ENCODE peak calls at places on chromosome 4, in six cellular contexts. One of them, this sample, is unnamed.

GRCh38 chr4:22237155-22237751 is 278.6 kb downstream of the ADGRA3 start:
- DNase-seq in upper lobe of left lung: peak; percentile 9
- DNase-seq in transverse colon: peak; percentile 84
- DNase-seq in prostate gland: peak; percentile 16
- DNase-seq in breast epithelium: no peak
- DNase-seq in K562: peak; percentile 24
- DNase-seq in this sample: no peak

GRCh38 chr4:40843696-40844095 is 93.9 kb downstream of the NSUN7 start:
- DNase-seq in upper lobe of left lung: no peak
- DNase-seq in transverse colon: no peak
- DNase-seq in prostate gland: no peak
- DNase-seq in breast epithelium: no peak
- DNase-seq in K562: no peak
- DNase-seq in this sample: no peak

GRCh38 chr4:41748788-41749445 is 392 bp upstream of the PHOX2B start:
- DNase-seq in upper lobe of left lung: no peak
- DNase-seq in transverse colon: no peak
- DNase-seq in prostate gland: no peak
- DNase-seq in breast epithelium: no peak
- DNase-seq in K562: no peak
- DNase-seq in this sample: no peak

GRCh38 chr4:8393593-8394038 is 46.9 kb downstream of the ACOX3 start:
- DNase-seq in upper lobe of left lung: no peak
- DNase-seq in transverse colon: peak; percentile 53
- DNase-seq in prostate gland: peak; percentile 37
- DNase-seq in breast epithelium: peak; percentile 43
- DNase-seq in K562: no peak
- DNase-seq in this sample: no peak

GRCh38 chr4:92387459-92388069 is 83.8 kb downstream of the GRID2 start:
- DNase-seq in upper lobe of left lung: no peak
- DNase-seq in transverse colon: no peak
- DNase-seq in prostate gland: no peak
- DNase-seq in breast epithelium: no peak
- DNase-seq in K562: no peak
- DNase-seq in this sample: no peak

GRCh38 chr4:8560265-8561047 is 19.7 kb upstream of the GPR78 start:
- DNase-seq in upper lobe of left lung: peak; percentile 32
- DNase-seq in transverse colon: no peak
- DNase-seq in prostate gland: no peak
- DNase-seq in breast epithelium: no peak
- DNase-seq in K562: no peak
- DNase-seq in this sample: no peak

GRCh38 chr4:150056569-150056968 is 21.7 kb upstream of the DCLK2 start:
- DNase-seq in upper lobe of left lung: no peak
- DNase-seq in transverse colon: no peak
- DNase-seq in prostate gland: no peak
- DNase-seq in breast epithelium: no peak
- DNase-seq in K562: no peak
- DNase-seq in this sample: no peak

GRCh38 chr4:154687840-154688239 is 56.0 kb upstream of the LRAT start:
- DNase-seq in upper lobe of left lung: no peak
- DNase-seq in transverse colon: no peak
- DNase-seq in prostate gland: no peak
- DNase-seq in breast epithelium: no peak
- DNase-seq in K562: no peak
- DNase-seq in this sample: no peak

GRCh38 chr4:148154769-148155168 is 287.4 kb downstream of the NR3C2 start:
- DNase-seq in upper lobe of left lung: no peak
- DNase-seq in transverse colon: no peak
- DNase-seq in prostate gland: no peak
- DNase-seq in breast epithelium: no peak
- DNase-seq in K562: no peak
- DNase-seq in this sample: no peak

GRCh38 chr4:88827442-88827841 is 129.8 kb upstream of the NAP1L5 start:
- DNase-seq in upper lobe of left lung: no peak
- DNase-seq in transverse colon: no peak
- DNase-seq in prostate gland: no peak
- DNase-seq in breast epithelium: no peak
- DNase-seq in K562: no peak
- DNase-seq in this sample: no peak

GRCh38 chr4:162852642-162853041 is 314.0 kb downstream of the NAF1 start:
- DNase-seq in upper lobe of left lung: no peak
- DNase-seq in transverse colon: no peak
- DNase-seq in prostate gland: no peak
- DNase-seq in breast epithelium: no peak
- DNase-seq in K562: no peak
- DNase-seq in this sample: no peak

GRCh38 chr4:1554876-1555265 is 129.2 kb downstream of the FAM53A start:
- DNase-seq in upper lobe of left lung: peak; percentile 39
- DNase-seq in transverse colon: no peak
- DNase-seq in prostate gland: peak; percentile 82
- DNase-seq in breast epithelium: peak; percentile 75
- DNase-seq in K562: no peak
- DNase-seq in this sample: no peak

GRCh38 chr4:1556541-1557220 is 127.4 kb downstream of the FAM53A start:
- DNase-seq in upper lobe of left lung: peak; percentile 77
- DNase-seq in transverse colon: no peak
- DNase-seq in prostate gland: no peak
- DNase-seq in breast epithelium: no peak
- DNase-seq in K562: no peak
- DNase-seq in this sample: no peak

GRCh38 chr4:1552451-1552850 is 131.7 kb downstream of the FAM53A start:
- DNase-seq in upper lobe of left lung: peak; percentile 75
- DNase-seq in transverse colon: no peak
- DNase-seq in prostate gland: no peak
- DNase-seq in breast epithelium: no peak
- DNase-seq in K562: no peak
- DNase-seq in this sample: no peak

GRCh38 chr4:1553365-1553764 is 130.7 kb downstream of the FAM53A start:
- DNase-seq in upper lobe of left lung: peak; percentile 54
- DNase-seq in transverse colon: no peak
- DNase-seq in prostate gland: no peak
- DNase-seq in breast epithelium: no peak
- DNase-seq in K562: no peak
- DNase-seq in this sample: no peak

GRCh38 chr4:1554246-1554875 is 129.8 kb downstream of the FAM53A start:
- DNase-seq in upper lobe of left lung: peak; percentile 80
- DNase-seq in transverse colon: no peak
- DNase-seq in prostate gland: no peak
- DNase-seq in breast epithelium: no peak
- DNase-seq in K562: no peak
- DNase-seq in this sample: no peak
- TF ChIP-seq POLR2A in upper lobe of left lung: no peak
- TF ChIP-seq POLR2A in transverse colon: no peak
- TF ChIP-seq POLR2A in prostate gland: no peak
- TF ChIP-seq POLR2A in breast epithelium: no peak
- TF ChIP-seq POLR2A in K562: no peak
- TF ChIP-seq POLR2A in this sample: no peak

DNA sequence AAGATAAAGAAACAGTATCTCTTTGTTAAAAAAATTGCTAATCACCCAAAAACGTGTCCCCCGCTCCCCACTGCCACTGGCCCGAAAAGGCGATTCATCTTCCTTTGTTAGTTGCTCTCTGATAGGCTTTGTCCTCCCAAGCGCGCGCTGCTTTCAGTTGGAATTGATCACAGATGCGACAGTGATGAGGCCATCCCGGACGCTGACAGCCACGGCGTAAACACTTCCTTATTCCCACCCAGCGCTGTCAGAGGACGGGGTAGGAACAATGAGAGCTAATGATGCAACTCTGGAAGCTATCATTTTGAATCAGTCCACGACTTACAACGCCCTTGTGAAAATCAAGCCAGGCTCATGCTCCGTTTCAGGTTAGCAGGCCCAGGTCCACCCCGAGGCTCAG is 21.4 kb downstream of the SOD3 start:
- DNase-seq in upper lobe of left lung: no peak
- DNase-seq in transverse colon: no peak
- DNase-seq in prostate gland: no peak
- DNase-seq in breast epithelium: no peak
- DNase-seq in K562: no peak
- DNase-seq in this sample: peak; percentile 40
- TF ChIP-seq POLR2AphosphoS5 in upper lobe of left lung: no peak
- TF ChIP-seq POLR2AphosphoS5 in transverse colon: no peak
- TF ChIP-seq POLR2AphosphoS5 in prostate gland: no peak
- TF ChIP-seq POLR2AphosphoS5 in breast epithelium: no peak
- TF ChIP-seq POLR2AphosphoS5 in K562: no peak
- TF ChIP-seq POLR2AphosphoS5 in this sample: no peak

GRCh38 chr4:43457866-43458265 is 565.4 kb downstream of the GRXCR1 start:
- DNase-seq in upper lobe of left lung: no peak
- DNase-seq in transverse colon: no peak
- DNase-seq in prostate gland: no peak
- DNase-seq in breast epithelium: no peak
- DNase-seq in K562: no peak
- DNase-seq in this sample: no peak

GRCh38 chr4:43456383-43456782 is 563.9 kb downstream of the GRXCR1 start:
- DNase-seq in upper lobe of left lung: no peak
- DNase-seq in transverse colon: no peak
- DNase-seq in prostate gland: no peak
- DNase-seq in breast epithelium: no peak
- DNase-seq in K562: no peak
- DNase-seq in this sample: no peak

GRCh38 chr4:43453058-43453457 is 560.5 kb downstream of the GRXCR1 start:
- DNase-seq in upper lobe of left lung: no peak
- DNase-seq in transverse colon: no peak
- DNase-seq in prostate gland: no peak
- DNase-seq in breast epithelium: no peak
- DNase-seq in K562: no peak
- DNase-seq in this sample: no peak

DNA sequence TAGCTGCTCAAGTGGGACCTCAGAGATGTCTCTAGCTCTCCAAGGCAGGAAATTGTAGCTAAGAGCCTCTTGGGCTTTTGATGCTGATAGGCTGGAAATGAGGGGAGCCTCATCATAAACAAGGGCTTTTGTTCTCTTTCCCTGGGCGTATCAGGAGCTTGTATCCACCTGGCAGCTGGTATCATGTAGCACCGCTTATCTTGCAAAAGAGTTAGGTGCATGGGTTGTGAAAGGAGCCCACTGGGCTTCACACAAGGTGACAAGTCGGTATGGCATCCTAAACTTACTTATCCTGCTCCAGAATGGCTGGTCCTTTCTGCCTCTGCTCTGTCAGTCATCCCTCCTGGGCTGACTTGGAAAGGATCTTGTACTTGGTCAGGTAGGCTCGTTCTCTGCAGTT is 565.8 kb downstream of the GRXCR1 start:
- DNase-seq in upper lobe of left lung: no peak
- DNase-seq in transverse colon: no peak
- DNase-seq in prostate gland: no peak
- DNase-seq in breast epithelium: no peak
- DNase-seq in K562: no peak
- DNase-seq in this sample: no peak
- H3K27ac ChIP-seq in upper lobe of left lung: no peak overlapping the region
- H3K27ac ChIP-seq in transverse colon: no peak overlapping the region
- H3K27ac ChIP-seq in prostate gland: no peak overlapping the region
- H3K27ac ChIP-seq in breast epithelium: no peak overlapping the region
- H3K27ac ChIP-seq in K562: no peak overlapping the region
- H3K27ac ChIP-seq in this sample: no peak overlapping the region

DNA sequence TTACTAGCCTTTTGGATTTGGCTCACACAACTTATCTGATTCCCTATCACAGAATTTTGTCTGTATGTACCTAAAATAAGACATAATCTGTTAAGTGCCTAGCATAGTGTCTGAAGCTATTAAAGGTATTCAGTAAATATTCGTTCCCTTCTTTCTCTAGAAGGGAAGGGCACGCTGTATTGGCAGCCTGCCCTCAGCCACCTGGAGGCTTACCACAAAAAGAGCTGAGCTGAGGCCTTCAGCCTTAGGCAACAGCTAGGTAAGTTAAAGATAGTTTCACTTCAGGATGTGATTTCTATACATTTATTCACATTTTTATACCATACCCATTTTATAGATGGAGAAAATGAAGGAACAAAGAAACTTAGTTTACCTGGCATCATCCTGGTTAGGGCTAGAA is 400.0 kb upstream of the LCORL start:
- DNase-seq in upper lobe of left lung: no peak
- DNase-seq in transverse colon: no peak
- DNase-seq in prostate gland: no peak
- DNase-seq in breast epithelium: no peak
- DNase-seq in K562: no peak
- DNase-seq in this sample: no peak
- TF ChIP-seq POLR2A in upper lobe of left lung: no peak
- TF ChIP-seq POLR2A in transverse colon: no peak
- TF ChIP-seq POLR2A in prostate gland: no peak
- TF ChIP-seq POLR2A in breast epithelium: no peak
- TF ChIP-seq POLR2A in K562: no peak
- TF ChIP-seq POLR2A in this sample: no peak

DNA sequence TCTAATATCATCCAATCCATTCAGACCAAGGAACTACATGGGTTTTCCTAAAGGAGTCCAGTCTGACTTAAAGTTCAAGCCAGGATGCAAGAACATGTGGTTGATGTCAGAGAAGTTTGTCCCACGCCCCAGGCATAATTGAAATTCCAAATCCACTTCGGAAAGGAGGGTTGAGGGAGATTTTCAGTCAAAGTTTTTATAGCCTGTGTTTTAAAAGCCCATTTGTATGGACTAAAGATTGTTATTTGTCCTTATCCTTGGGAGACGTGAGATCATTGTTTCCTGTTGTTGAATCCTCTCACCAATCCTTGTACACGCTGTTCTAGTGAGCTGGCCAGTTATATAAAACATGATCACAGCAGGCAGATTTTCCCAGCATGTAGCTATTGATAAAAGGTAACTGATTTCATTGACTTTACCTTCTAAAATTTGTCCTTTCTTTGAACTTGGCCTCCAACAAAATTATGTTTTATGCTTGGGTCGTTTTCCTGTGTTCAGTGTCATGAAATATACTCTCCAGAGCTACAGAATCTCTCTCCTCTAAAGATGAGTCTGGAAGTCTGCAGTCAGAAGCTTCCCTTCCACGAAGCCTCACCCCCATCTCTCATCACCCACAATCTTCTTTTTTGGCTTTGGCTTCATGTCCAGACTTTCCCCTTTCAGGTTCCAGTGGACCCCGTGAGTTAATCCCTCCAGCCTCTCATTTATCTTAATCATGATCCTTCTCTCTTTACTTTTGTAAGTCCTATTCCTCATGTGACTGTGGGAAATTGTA is 92.9 kb downstream of the ATP10D start:
- DNase-seq in upper lobe of left lung: no peak
- DNase-seq in transverse colon: no peak
- DNase-seq in prostate gland: no peak
- DNase-seq in breast epithelium: no peak
- DNase-seq in K562: no peak
- DNase-seq in this sample: no peak
- TF ChIP-seq POLR2AphosphoS5 in upper lobe of left lung: peak; percentile 21
- TF ChIP-seq POLR2AphosphoS5 in transverse colon: no peak
- TF ChIP-seq POLR2AphosphoS5 in prostate gland: peak; percentile 56
- TF ChIP-seq POLR2AphosphoS5 in breast epithelium: no peak
- TF ChIP-seq POLR2AphosphoS5 in K562: no peak
- TF ChIP-seq POLR2AphosphoS5 in this sample: peak; percentile 82

GRCh38 chr4:45662996-45663395 is 460.9 kb downstream of the GABRG1 start:
- DNase-seq in upper lobe of left lung: no peak
- DNase-seq in transverse colon: peak; percentile 69
- DNase-seq in prostate gland: no peak
- DNase-seq in breast epithelium: no peak
- DNase-seq in K562: no peak
- DNase-seq in this sample: no peak
- H3K27ac ChIP-seq in upper lobe of left lung: no peak overlapping the region
- H3K27ac ChIP-seq in transverse colon: no peak overlapping the region
- H3K27ac ChIP-seq in prostate gland: no peak overlapping the region
- H3K27ac ChIP-seq in breast epithelium: no peak overlapping the region
- H3K27ac ChIP-seq in K562: no peak overlapping the region
- H3K27ac ChIP-seq in this sample: no peak overlapping the region

This sample was measured in vagina.